ENCODE peak calls at places on chromosomes 1 and 21, in seven cellular contexts. One of them, this sample, is unnamed.

GRCh38 chr1:22729921-22730320 is 19.3 kb downstream of the EPHB2 start:
- DNase-seq in glutamatergic neuron: no peak
- DNase-seq in endothelial cell: no peak
- DNase-seq in GM03348: no peak
- DNase-seq in type B pancreatic cell: no peak
- DNase-seq in HS-27A: no peak
- DNase-seq in activated naive CD8-positive, alpha-beta T cell treated with anti-CD3 and anti-CD28 coated beads, Interleukin-2, amount 50 U/mL, for 16 hours: no peak
- DNase-seq in this sample: no peak

GRCh38 chr1:70438529-70438928 is 27.5 kb downstream of the CTH start:
- DNase-seq in activated naive CD8-positive, alpha-beta T cell treated with anti-CD3 and anti-CD28 coated beads, Interleukin-2, amount 50 U/mL, for 16 hours: no peak
- DNase-seq in HS-27A: no peak
- DNase-seq in type B pancreatic cell: no peak
- DNase-seq in endothelial cell: no peak
- DNase-seq in glutamatergic neuron: no peak
- DNase-seq in GM03348: no peak
- DNase-seq in this sample: no peak

GRCh38 chr21:41767606-41768370 is 936 bp upstream of the RIPK4 start:
- DNase-seq in glutamatergic neuron: no peak
- DNase-seq in activated naive CD8-positive, alpha-beta T cell treated with anti-CD3 and anti-CD28 coated beads, Interleukin-2, amount 50 U/mL, for 16 hours: no peak
- DNase-seq in HS-27A: no peak
- DNase-seq in endothelial cell: peak; percentile 51
- DNase-seq in GM03348: peak; percentile 33
- DNase-seq in type B pancreatic cell: no peak
- DNase-seq in this sample: peak; percentile 52

GRCh38 chr1:114718661-114719423 is 2.3 kb upstream of the NRAS start:
- DNase-seq in HS-27A: no peak
- DNase-seq in GM03348: no peak
- DNase-seq in type B pancreatic cell: no peak
- DNase-seq in endothelial cell: no peak
- DNase-seq in glutamatergic neuron: no peak
- DNase-seq in activated naive CD8-positive, alpha-beta T cell treated with anti-CD3 and anti-CD28 coated beads, Interleukin-2, amount 50 U/mL, for 16 hours: no peak
- DNase-seq in this sample: no peak

GRCh38 chr1:214505134-214505533 is 46.3 kb downstream of the PTPN14 start:
- DNase-seq in GM03348: no peak
- DNase-seq in activated naive CD8-positive, alpha-beta T cell treated with anti-CD3 and anti-CD28 coated beads, Interleukin-2, amount 50 U/mL, for 16 hours: no peak
- DNase-seq in HS-27A: no peak
- DNase-seq in glutamatergic neuron: no peak
- DNase-seq in endothelial cell: no peak
- DNase-seq in type B pancreatic cell: no peak
- DNase-seq in this sample: no peak

GRCh38 chr1:234699795-234700665 is 90.1 kb upstream of the IRF2BP2 start:
- DNase-seq in glutamatergic neuron: peak; percentile 69
- DNase-seq in activated naive CD8-positive, alpha-beta T cell treated with anti-CD3 and anti-CD28 coated beads, Interleukin-2, amount 50 U/mL, for 16 hours: no peak
- DNase-seq in type B pancreatic cell: no peak
- DNase-seq in HS-27A: no peak
- DNase-seq in endothelial cell: no peak
- DNase-seq in GM03348: peak; percentile 58
- DNase-seq in this sample: peak; percentile 38

GRCh38 chr1:47809301-47810084 is 187.7 kb downstream of the TRABD2B start:
- DNase-seq in activated naive CD8-positive, alpha-beta T cell treated with anti-CD3 and anti-CD28 coated beads, Interleukin-2, amount 50 U/mL, for 16 hours: no peak
- DNase-seq in endothelial cell: no peak
- DNase-seq in GM03348: no peak
- DNase-seq in HS-27A: no peak
- DNase-seq in glutamatergic neuron: no peak
- DNase-seq in type B pancreatic cell: no peak
- DNase-seq in this sample: no peak

GRCh38 chr1:41842282-41842681 is 76.4 kb downstream of the HIVEP3 start:
- DNase-seq in type B pancreatic cell: no peak
- DNase-seq in activated naive CD8-positive, alpha-beta T cell treated with anti-CD3 and anti-CD28 coated beads, Interleukin-2, amount 50 U/mL, for 16 hours: no peak
- DNase-seq in GM03348: no peak
- DNase-seq in glutamatergic neuron: no peak
- DNase-seq in endothelial cell: no peak
- DNase-seq in HS-27A: no peak
- DNase-seq in this sample: no peak

GRCh38 chr1:91397605-91398004 is 7.0 kb downstream of the HFM1 start:
- DNase-seq in HS-27A: no peak
- DNase-seq in type B pancreatic cell: no peak
- DNase-seq in activated naive CD8-positive, alpha-beta T cell treated with anti-CD3 and anti-CD28 coated beads, Interleukin-2, amount 50 U/mL, for 16 hours: no peak
- DNase-seq in glutamatergic neuron: no peak
- DNase-seq in endothelial cell: no peak
- DNase-seq in GM03348: no peak
- DNase-seq in this sample: no peak

GRCh38 chr1:109762039-109762585 is 1.6 kb downstream of the EPS8L3 start:
- DNase-seq in HS-27A: no peak
- DNase-seq in glutamatergic neuron: no peak
- DNase-seq in GM03348: no peak
- DNase-seq in activated naive CD8-positive, alpha-beta T cell treated with anti-CD3 and anti-CD28 coated beads, Interleukin-2, amount 50 U/mL, for 16 hours: no peak
- DNase-seq in type B pancreatic cell: peak; percentile 27
- DNase-seq in endothelial cell: no peak
- DNase-seq in this sample: no peak

GRCh38 chr1:171251741-171252300 is 3.5 kb downstream of the FMO1 start:
- DNase-seq in activated naive CD8-positive, alpha-beta T cell treated with anti-CD3 and anti-CD28 coated beads, Interleukin-2, amount 50 U/mL, for 16 hours: no peak
- DNase-seq in glutamatergic neuron: peak; percentile 74
- DNase-seq in type B pancreatic cell: no peak
- DNase-seq in GM03348: peak; percentile 60
- DNase-seq in endothelial cell: peak; percentile 52
- DNase-seq in HS-27A: no peak
- DNase-seq in this sample: peak; percentile 70

GRCh38 chr1:231896806-231897205 is 270.2 kb downstream of the DISC1 start:
- DNase-seq in glutamatergic neuron: no peak
- DNase-seq in GM03348: no peak
- DNase-seq in activated naive CD8-positive, alpha-beta T cell treated with anti-CD3 and anti-CD28 coated beads, Interleukin-2, amount 50 U/mL, for 16 hours: no peak
- DNase-seq in endothelial cell: no peak
- DNase-seq in HS-27A: no peak
- DNase-seq in type B pancreatic cell: no peak
- DNase-seq in this sample: no peak

GRCh38 chr1:70916028-70916427 is 131.6 kb downstream of the PTGER3 start:
- DNase-seq in GM03348: no peak
- DNase-seq in activated naive CD8-positive, alpha-beta T cell treated with anti-CD3 and anti-CD28 coated beads, Interleukin-2, amount 50 U/mL, for 16 hours: no peak
- DNase-seq in HS-27A: no peak
- DNase-seq in glutamatergic neuron: no peak
- DNase-seq in type B pancreatic cell: no peak
- DNase-seq in endothelial cell: no peak
- DNase-seq in this sample: no peak

GRCh38 chr1:218556016-218556415 is 210.9 kb downstream of the TGFB2 start:
- DNase-seq in HS-27A: no peak
- DNase-seq in type B pancreatic cell: no peak
- DNase-seq in GM03348: no peak
- DNase-seq in glutamatergic neuron: no peak
- DNase-seq in endothelial cell: no peak
- DNase-seq in activated naive CD8-positive, alpha-beta T cell treated with anti-CD3 and anti-CD28 coated beads, Interleukin-2, amount 50 U/mL, for 16 hours: no peak
- DNase-seq in this sample: no peak

GRCh38 chr1:182080955-182081582 is 19.6 kb upstream of the ZNF648 start:
- DNase-seq in activated naive CD8-positive, alpha-beta T cell treated with anti-CD3 and anti-CD28 coated beads, Interleukin-2, amount 50 U/mL, for 16 hours: no peak
- DNase-seq in GM03348: peak; percentile 69
- DNase-seq in HS-27A: no peak
- DNase-seq in type B pancreatic cell: peak; percentile 24
- DNase-seq in glutamatergic neuron: no peak
- DNase-seq in endothelial cell: peak; percentile 53
- DNase-seq in this sample: peak; percentile 67

GRCh38 chr1:17676387-17677060 is 78.6 kb upstream of the ACTL8 start:
- DNase-seq in GM03348: peak; percentile 31
- DNase-seq in glutamatergic neuron: no peak
- DNase-seq in activated naive CD8-positive, alpha-beta T cell treated with anti-CD3 and anti-CD28 coated beads, Interleukin-2, amount 50 U/mL, for 16 hours: no peak
- DNase-seq in HS-27A: no peak
- DNase-seq in endothelial cell: no peak
- DNase-seq in type B pancreatic cell: no peak
- DNase-seq in this sample: no peak